ENCODE peak calls at places on chromosomes 7 and 10, in seven cellular contexts. One of them, this sample, is unnamed.

GRCh38 chr7:149725916-149726315 is 47.5 kb downstream of the ZNF467 start:
- DNase-seq in GM12891: no peak
- DNase-seq in GM12892: no peak
- DNase-seq in K562: no peak
- DNase-seq in H1: no peak
- DNase-seq in GM12878: no peak
- DNase-seq in SK-N-SH: no peak
- DNase-seq in this sample: no peak

GRCh38 chr7:98878365-98879197 is at the start of gene TRRAP:
- DNase-seq in GM12892: peak; percentile 76
- DNase-seq in H1: peak; percentile 90
- DNase-seq in GM12878: no peak
- DNase-seq in SK-N-SH: peak; percentile 98
- DNase-seq in GM12891: peak; percentile 85
- DNase-seq in K562: peak; percentile 86
- DNase-seq in this sample: peak; percentile 35

GRCh38 chr7:100802951-100803350 is 24.4 kb downstream of the EPHB4 start:
- DNase-seq in GM12892: no peak
- DNase-seq in GM12878: no peak
- DNase-seq in K562: no peak
- DNase-seq in H1: peak; percentile 47
- DNase-seq in GM12891: no peak
- DNase-seq in SK-N-SH: no peak
- DNase-seq in this sample: no peak

GRCh38 chr10:129914153-129914855 is 49.8 kb downstream of the EBF3 start:
- DNase-seq in SK-N-SH: no peak
- DNase-seq in K562: no peak
- DNase-seq in GM12892: no peak
- DNase-seq in GM12878: no peak
- DNase-seq in GM12891: no peak
- DNase-seq in H1: no peak
- DNase-seq in this sample: no peak

GRCh38 chr7:124351950-124352349 is 319.1 kb upstream of the TMEM229A start:
- DNase-seq in GM12891: no peak
- DNase-seq in SK-N-SH: peak; percentile 14
- DNase-seq in K562: no peak
- DNase-seq in GM12892: no peak
- DNase-seq in H1: no peak
- DNase-seq in GM12878: no peak
- DNase-seq in this sample: no peak

GRCh38 chr7:120941064-120941463 is 9.5 kb upstream of the ING3 start:
- DNase-seq in H1: no peak
- DNase-seq in GM12878: no peak
- DNase-seq in K562: peak; percentile 23
- DNase-seq in GM12891: no peak
- DNase-seq in SK-N-SH: no peak
- DNase-seq in GM12892: no peak
- DNase-seq in this sample: no peak

GRCh38 chr7:72019436-72019835 is 392.7 kb downstream of the CALN1 start:
- DNase-seq in GM12878: no peak
- DNase-seq in SK-N-SH: no peak
- DNase-seq in GM12892: no peak
- DNase-seq in H1: no peak
- DNase-seq in GM12891: no peak
- DNase-seq in K562: no peak
- DNase-seq in this sample: no peak

GRCh38 chr10:79454259-79454658 is 8.8 kb upstream of the ZCCHC24 start:
- DNase-seq in SK-N-SH: no peak
- DNase-seq in GM12878: no peak
- DNase-seq in H1: no peak
- DNase-seq in GM12892: no peak
- DNase-seq in K562: no peak
- DNase-seq in GM12891: no peak
- DNase-seq in this sample: no peak

GRCh38 chr10:118730699-118731456 is 23.9 kb downstream of the CACUL1 start:
- DNase-seq in GM12892: no peak
- DNase-seq in H1: no peak
- DNase-seq in GM12878: no peak
- DNase-seq in K562: no peak
- DNase-seq in GM12891: no peak
- DNase-seq in SK-N-SH: no peak
- DNase-seq in this sample: no peak

GRCh38 chr7:49089717-49090116 is 165.4 kb downstream of the CDC14C start:
- DNase-seq in SK-N-SH: no peak
- DNase-seq in GM12891: no peak
- DNase-seq in GM12878: no peak
- DNase-seq in H1: no peak
- DNase-seq in K562: no peak
- DNase-seq in GM12892: no peak
- DNase-seq in this sample: no peak

GRCh38 chr7:25647007-25647406 is 418.7 kb upstream of the NPVF start:
- DNase-seq in GM12892: no peak
- DNase-seq in GM12891: no peak
- DNase-seq in H1: no peak
- DNase-seq in SK-N-SH: no peak
- DNase-seq in K562: peak; percentile 17
- DNase-seq in GM12878: no peak
- DNase-seq in this sample: no peak

GRCh38 chr7:25642849-25643248 is 414.6 kb upstream of the NPVF start:
- DNase-seq in GM12878: no peak
- DNase-seq in SK-N-SH: no peak
- DNase-seq in GM12892: no peak
- DNase-seq in K562: no peak
- DNase-seq in H1: no peak
- DNase-seq in GM12891: no peak
- DNase-seq in this sample: no peak

GRCh38 chr7:25643285-25643684 is 415.0 kb upstream of the NPVF start:
- DNase-seq in SK-N-SH: no peak
- DNase-seq in GM12878: no peak
- DNase-seq in K562: no peak
- DNase-seq in H1: no peak
- DNase-seq in GM12892: no peak
- DNase-seq in GM12891: no peak
- DNase-seq in this sample: no peak

GRCh38 chr7:25643770-25644394 is 415.6 kb upstream of the NPVF start:
- DNase-seq in GM12891: no peak
- DNase-seq in SK-N-SH: no peak
- DNase-seq in H1: no peak
- DNase-seq in GM12878: no peak
- DNase-seq in K562: peak; percentile 14
- DNase-seq in GM12892: no peak
- DNase-seq in this sample: no peak

DNA sequence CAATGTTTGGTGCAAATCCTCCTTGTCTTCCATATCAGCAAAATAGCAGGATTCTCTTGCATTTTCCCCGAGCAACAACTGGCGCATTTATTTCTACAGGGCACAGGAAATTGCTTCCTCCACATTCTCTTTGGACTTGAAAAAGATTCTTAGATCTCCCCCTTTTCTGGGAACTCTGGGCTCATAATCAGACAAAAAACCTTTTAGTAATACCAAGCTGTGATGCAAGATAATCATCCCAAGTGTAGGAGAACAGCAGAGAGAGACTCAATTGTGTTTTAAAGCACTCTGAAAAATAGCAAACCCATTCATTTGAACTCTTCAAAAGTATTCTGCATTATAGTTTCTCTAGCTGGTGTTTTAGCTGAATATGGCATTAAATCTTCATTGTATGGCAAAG is 419.6 kb upstream of the NPVF start:
- DNase-seq in GM12891: no peak
- DNase-seq in GM12878: no peak
- DNase-seq in H1: no peak
- DNase-seq in SK-N-SH: no peak
- DNase-seq in GM12892: no peak
- DNase-seq in K562: peak; percentile 16
- DNase-seq in this sample: no peak
- TF ChIP-seq TAF1 in GM12891: no peak
- TF ChIP-seq TAF1 in GM12878: no peak
- TF ChIP-seq TAF1 in H1: no peak
- TF ChIP-seq TAF1 in SK-N-SH: no peak
- TF ChIP-seq TAF1 in GM12892: no peak
- TF ChIP-seq TAF1 in K562: no peak
- TF ChIP-seq TAF1 in this sample: no peak

DNA sequence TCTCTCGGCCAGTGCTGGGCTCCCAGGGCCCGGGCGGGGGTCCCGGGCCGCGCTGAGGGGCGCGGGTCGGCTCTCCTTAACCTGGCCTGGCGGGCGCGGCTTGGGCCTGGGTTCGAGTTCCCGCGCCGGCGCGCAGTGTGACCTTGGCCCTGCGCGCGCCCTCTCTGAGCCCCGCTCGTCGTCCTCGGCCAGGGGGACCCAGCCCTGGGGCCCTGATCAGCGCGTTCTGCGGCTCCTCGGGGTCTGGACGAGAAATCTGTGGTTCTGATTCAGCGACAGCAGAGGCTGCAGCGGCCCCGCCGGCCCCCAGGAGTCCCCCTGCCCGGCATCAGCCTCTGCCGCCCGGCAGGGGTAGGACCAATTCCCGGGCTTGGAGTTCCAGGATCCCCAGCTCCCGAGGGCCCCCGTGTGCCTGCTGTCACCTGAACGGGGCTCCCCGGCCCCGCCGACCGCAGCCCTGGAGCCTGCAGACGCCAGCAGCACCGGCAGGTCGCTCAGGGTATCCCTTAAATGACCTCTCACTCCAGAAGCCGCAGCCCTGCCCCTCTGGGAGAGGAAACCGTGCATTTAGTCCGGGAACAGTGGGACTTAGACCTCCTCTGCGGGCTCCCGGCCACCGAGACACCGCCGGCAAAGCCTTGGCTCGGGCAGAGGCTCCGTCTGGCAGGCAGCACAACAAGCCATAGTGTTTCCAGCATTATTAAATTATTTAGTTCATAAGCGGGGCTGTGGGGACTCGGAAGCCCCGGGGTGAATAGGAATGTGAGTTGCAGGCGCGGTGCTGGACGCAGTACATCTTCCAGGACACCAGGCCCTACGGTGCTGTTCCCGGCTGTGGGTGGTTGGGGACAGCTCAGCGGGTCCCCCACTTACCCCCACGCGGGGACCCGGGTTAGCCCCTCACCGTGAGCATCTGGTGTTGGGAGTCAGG is 572 bp downstream of the CHST12 start:
- DNase-seq in GM12878: no peak
- DNase-seq in SK-N-SH: peak; percentile 84
- DNase-seq in H1: no peak
- DNase-seq in GM12892: no peak
- DNase-seq in K562: peak; percentile 59
- DNase-seq in GM12891: no peak
- DNase-seq in this sample: no peak
- TF ChIP-seq TAF1 in GM12878: no peak
- TF ChIP-seq TAF1 in SK-N-SH: no peak
- TF ChIP-seq TAF1 in H1: no peak
- TF ChIP-seq TAF1 in GM12892: no peak
- TF ChIP-seq TAF1 in K562: no peak
- TF ChIP-seq TAF1 in GM12891: no peak
- TF ChIP-seq TAF1 in this sample: no peak

GRCh38 chr7:34064511-34065158 is 159.3 kb downstream of the BMPER start:
- DNase-seq in GM12891: no peak
- DNase-seq in K562: no peak
- DNase-seq in GM12892: no peak
- DNase-seq in SK-N-SH: no peak
- DNase-seq in H1: no peak
- DNase-seq in GM12878: no peak
- DNase-seq in this sample: no peak

GRCh38 chr7:34069676-34070075 is 164.3 kb downstream of the BMPER start:
- DNase-seq in GM12892: no peak
- DNase-seq in GM12891: no peak
- DNase-seq in GM12878: no peak
- DNase-seq in H1: no peak
- DNase-seq in SK-N-SH: no peak
- DNase-seq in K562: no peak
- DNase-seq in this sample: peak; percentile 43

GRCh38 chr7:34066411-34066810 is 161.1 kb downstream of the BMPER start:
- DNase-seq in SK-N-SH: no peak
- DNase-seq in H1: no peak
- DNase-seq in GM12891: no peak
- DNase-seq in GM12878: no peak
- DNase-seq in K562: no peak
- DNase-seq in GM12892: no peak
- DNase-seq in this sample: no peak

GRCh38 chr7:34067406-34067805 is 162.1 kb downstream of the BMPER start:
- DNase-seq in K562: no peak
- DNase-seq in H1: no peak
- DNase-seq in GM12891: no peak
- DNase-seq in GM12892: no peak
- DNase-seq in GM12878: no peak
- DNase-seq in SK-N-SH: no peak
- DNase-seq in this sample: no peak

GRCh38 chr7:34066968-34067367 is 161.6 kb downstream of the BMPER start:
- DNase-seq in GM12892: no peak
- DNase-seq in H1: no peak
- DNase-seq in SK-N-SH: no peak
- DNase-seq in GM12878: no peak
- DNase-seq in GM12891: no peak
- DNase-seq in K562: no peak
- DNase-seq in this sample: no peak
- TF ChIP-seq TAF1 in GM12892: no peak
- TF ChIP-seq TAF1 in H1: no peak
- TF ChIP-seq TAF1 in SK-N-SH: no peak
- TF ChIP-seq TAF1 in GM12878: no peak
- TF ChIP-seq TAF1 in GM12891: no peak
- TF ChIP-seq TAF1 in K562: no peak
- TF ChIP-seq TAF1 in this sample: no peak

GRCh38 chr7:114972567-114972966 is 50.7 kb downstream of the MDFIC start:
- DNase-seq in SK-N-SH: no peak
- DNase-seq in GM12892: no peak
- DNase-seq in GM12891: no peak
- DNase-seq in K562: no peak
- DNase-seq in H1: no peak
- DNase-seq in GM12878: no peak
- DNase-seq in this sample: no peak

GRCh38 chr7:114970732-114971131 is 48.8 kb downstream of the MDFIC start:
- DNase-seq in GM12892: no peak
- DNase-seq in GM12878: no peak
- DNase-seq in K562: no peak
- DNase-seq in GM12891: no peak
- DNase-seq in H1: no peak
- DNase-seq in SK-N-SH: no peak
- DNase-seq in this sample: no peak

GRCh38 chr7:114970308-114970707 is 48.4 kb downstream of the MDFIC start:
- DNase-seq in GM12878: no peak
- DNase-seq in GM12892: no peak
- DNase-seq in GM12891: no peak
- DNase-seq in H1: no peak
- DNase-seq in SK-N-SH: no peak
- DNase-seq in K562: no peak
- DNase-seq in this sample: no peak

GRCh38 chr7:114966156-114966555 is 44.3 kb downstream of the MDFIC start:
- DNase-seq in H1: no peak
- DNase-seq in SK-N-SH: no peak
- DNase-seq in GM12878: no peak
- DNase-seq in GM12891: no peak
- DNase-seq in K562: no peak
- DNase-seq in GM12892: no peak
- DNase-seq in this sample: no peak

DNA sequence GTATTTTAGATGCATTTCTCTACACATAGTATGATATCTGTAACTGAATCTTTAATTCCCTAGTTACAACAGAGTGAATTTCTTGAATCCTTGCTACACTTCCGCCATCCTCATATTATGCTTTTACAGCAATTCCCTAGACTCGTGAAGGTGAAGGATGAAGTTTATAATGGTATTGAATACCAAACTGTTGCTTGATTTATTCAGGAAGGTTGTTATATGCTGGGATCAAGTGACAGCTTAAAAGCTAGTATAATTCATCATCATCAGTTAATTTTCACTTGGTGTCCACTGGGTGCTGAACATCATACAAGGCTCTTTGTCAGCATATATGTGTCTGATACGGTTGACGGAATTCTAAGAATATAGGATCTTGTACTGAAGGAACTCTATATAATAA is 47.2 kb downstream of the MDFIC start:
- DNase-seq in K562: no peak
- DNase-seq in SK-N-SH: no peak
- DNase-seq in GM12891: no peak
- DNase-seq in GM12892: no peak
- DNase-seq in GM12878: no peak
- DNase-seq in H1: no peak
- DNase-seq in this sample: no peak
- TF ChIP-seq TAF1 in K562: no peak
- TF ChIP-seq TAF1 in SK-N-SH: no peak
- TF ChIP-seq TAF1 in GM12891: no peak
- TF ChIP-seq TAF1 in GM12892: no peak
- TF ChIP-seq TAF1 in GM12878: no peak
- TF ChIP-seq TAF1 in H1: no peak
- TF ChIP-seq TAF1 in this sample: no peak